ENCODE peak calls at places on chromosomes 13 and 19, in six cellular contexts. One of them, this sample, is unnamed.

GRCh38 chr19:1046117-1046626 is 6.3 kb downstream of the ABCA7 start:
- DNase-seq in endodermal cell: no peak
- DNase-seq in PC-3: no peak
- DNase-seq in breast epithelium: no peak
- DNase-seq in A549: no peak
- DNase-seq in tibial artery: no peak
- DNase-seq in this sample: no peak

GRCh38 chr19:42409477-42409876 is 17.7 kb downstream of the LIPE start:
- DNase-seq in endodermal cell: no peak
- DNase-seq in PC-3: no peak
- DNase-seq in breast epithelium: no peak
- DNase-seq in A549: no peak
- DNase-seq in tibial artery: no peak
- DNase-seq in this sample: no peak

GRCh38 chr13:53064721-53065120 is 36.1 kb downstream of the OLFM4 start:
- DNase-seq in endodermal cell: no peak
- DNase-seq in PC-3: no peak
- DNase-seq in breast epithelium: no peak
- DNase-seq in A549: no peak
- DNase-seq in tibial artery: no peak
- DNase-seq in this sample: no peak

GRCh38 chr13:53545340-53545941 is 516.8 kb downstream of the OLFM4 start:
- DNase-seq in endodermal cell: peak
- DNase-seq in PC-3: no peak
- DNase-seq in breast epithelium: no peak
- DNase-seq in A549: no peak
- DNase-seq in tibial artery: no peak
- DNase-seq in this sample: no peak

GRCh38 chr19:51448011-51448744 is 10.1 kb downstream of the SIGLEC8 start:
- DNase-seq in endodermal cell: no peak
- DNase-seq in PC-3: no peak
- DNase-seq in breast epithelium: no peak
- DNase-seq in A549: no peak
- DNase-seq in tibial artery: no peak
- DNase-seq in this sample: no peak

GRCh38 chr19:50065938-50066337 is 40.1 kb downstream of the ZNF473 start:
- DNase-seq in endodermal cell: no peak
- DNase-seq in PC-3: no peak
- DNase-seq in breast epithelium: no peak
- DNase-seq in A549: no peak
- DNase-seq in tibial artery: no peak
- DNase-seq in this sample: no peak

GRCh38 chr13:31767175-31767900 is 28.0 kb downstream of the RXFP2 start:
- DNase-seq in endodermal cell: no peak
- DNase-seq in PC-3: no peak
- DNase-seq in breast epithelium: peak
- DNase-seq in A549: no peak
- DNase-seq in tibial artery: no peak
- DNase-seq in this sample: peak

GRCh38 chr13:76927955-76928354 is 20.4 kb upstream of the ACOD1 start:
- DNase-seq in endodermal cell: no peak
- DNase-seq in PC-3: no peak
- DNase-seq in breast epithelium: no peak
- DNase-seq in A549: no peak
- DNase-seq in tibial artery: no peak
- DNase-seq in this sample: no peak

GRCh38 chr19:55452381-55453325 is 8.8 kb downstream of the ISOC2 start:
- DNase-seq in endodermal cell: peak
- DNase-seq in PC-3: peak
- DNase-seq in breast epithelium: no peak
- DNase-seq in A549: peak
- DNase-seq in tibial artery: peak
- DNase-seq in this sample: peak

GRCh38 chr19:47794526-47794925 is 9.8 kb downstream of the TPRX1 start:
- DNase-seq in endodermal cell: peak
- DNase-seq in PC-3: no peak
- DNase-seq in breast epithelium: no peak
- DNase-seq in A549: no peak
- DNase-seq in tibial artery: no peak
- DNase-seq in this sample: no peak

GRCh38 chr13:109370486-109370885 is 415.9 kb downstream of the IRS2 start:
- DNase-seq in endodermal cell: no peak
- DNase-seq in PC-3: no peak
- DNase-seq in breast epithelium: no peak
- DNase-seq in A549: no peak
- DNase-seq in tibial artery: no peak
- DNase-seq in this sample: no peak

GRCh38 chr13:24274452-24274971 is 34.9 kb upstream of the C1QTNF9 start:
- DNase-seq in endodermal cell: peak
- DNase-seq in PC-3: no peak
- DNase-seq in breast epithelium: no peak
- DNase-seq in A549: no peak
- DNase-seq in tibial artery: no peak
- DNase-seq in this sample: no peak

GRCh38 chr13:114151565-114152284 is 19.3 kb upstream of the RASA3 start:
- DNase-seq in endodermal cell: peak
- DNase-seq in PC-3: peak
- DNase-seq in breast epithelium: peak
- DNase-seq in A549: no peak
- DNase-seq in tibial artery: no peak
- DNase-seq in this sample: peak

DNA sequence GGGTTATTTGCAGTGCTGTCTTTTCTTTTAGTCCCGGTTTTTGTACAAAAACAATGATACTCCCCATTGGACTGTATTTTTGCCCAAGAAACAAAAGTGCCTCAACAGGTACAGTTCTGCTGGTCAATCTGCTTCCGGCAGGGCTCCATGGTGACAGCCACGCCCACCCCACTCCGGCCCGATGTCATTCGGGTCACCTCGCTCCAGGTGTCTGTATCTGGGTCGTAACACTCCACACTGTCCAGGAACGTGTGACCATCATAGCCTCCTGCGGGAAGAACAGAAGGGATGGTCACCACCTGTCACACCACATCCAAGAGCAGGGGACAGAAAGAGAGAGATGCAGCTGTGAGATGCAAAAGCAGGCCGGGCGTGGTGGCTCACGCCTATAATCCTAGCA is 16.6 kb downstream of the KEAP1 start:
- DNase-seq in endodermal cell: no peak
- DNase-seq in PC-3: no peak
- DNase-seq in breast epithelium: no peak
- DNase-seq in A549: no peak
- DNase-seq in tibial artery: no peak
- DNase-seq in this sample: no peak
- H3K27ac ChIP-seq in endodermal cell: no peak
- H3K27ac ChIP-seq in PC-3: no peak
- H3K27ac ChIP-seq in breast epithelium: peak
- H3K27ac ChIP-seq in A549: no peak
- H3K27ac ChIP-seq in tibial artery: no peak
- H3K27ac ChIP-seq in this sample: peak

GRCh38 chr19:18357041-18357440 is 16.6 kb downstream of the PGPEP1 start:
- DNase-seq in endodermal cell: no peak
- DNase-seq in PC-3: no peak
- DNase-seq in breast epithelium: no peak
- DNase-seq in A549: no peak
- DNase-seq in tibial artery: no peak
- DNase-seq in this sample: no peak

GRCh38 chr19:18361646-18362045 is 21.2 kb downstream of the PGPEP1 start:
- DNase-seq in endodermal cell: no peak
- DNase-seq in PC-3: no peak
- DNase-seq in breast epithelium: no peak
- DNase-seq in A549: no peak
- DNase-seq in tibial artery: no peak
- DNase-seq in this sample: no peak

GRCh38 chr19:18353378-18354005 is 13.1 kb downstream of the PGPEP1 start:
- DNase-seq in endodermal cell: no peak
- DNase-seq in PC-3: no peak
- DNase-seq in breast epithelium: no peak
- DNase-seq in A549: no peak
- DNase-seq in tibial artery: no peak
- DNase-seq in this sample: no peak

GRCh38 chr19:18362934-18363542 is 22.6 kb downstream of the PGPEP1 start:
- DNase-seq in endodermal cell: no peak
- DNase-seq in PC-3: no peak
- DNase-seq in breast epithelium: no peak
- DNase-seq in A549: no peak
- DNase-seq in tibial artery: no peak
- DNase-seq in this sample: no peak

GRCh38 chr19:18357442-18358264 is 17.3 kb downstream of the PGPEP1 start:
- DNase-seq in endodermal cell: no peak
- DNase-seq in PC-3: no peak
- DNase-seq in breast epithelium: no peak
- DNase-seq in A549: no peak
- DNase-seq in tibial artery: no peak
- DNase-seq in this sample: no peak
- TF ChIP-seq CTCF in endodermal cell: no peak
- TF ChIP-seq CTCF in PC-3: no peak
- TF ChIP-seq CTCF in breast epithelium: no peak
- TF ChIP-seq CTCF in A549: no peak
- TF ChIP-seq CTCF in tibial artery: no peak
- TF ChIP-seq CTCF in this sample: no peak

GRCh38 chr13:97338571-97338970 is 95.4 kb upstream of the RAP2A start:
- DNase-seq in endodermal cell: no peak
- DNase-seq in PC-3: no peak
- DNase-seq in breast epithelium: no peak
- DNase-seq in A549: no peak
- DNase-seq in tibial artery: no peak
- DNase-seq in this sample: no peak
- H3K27ac ChIP-seq in endodermal cell: no peak
- H3K27ac ChIP-seq in PC-3: no peak
- H3K27ac ChIP-seq in breast epithelium: peak
- H3K27ac ChIP-seq in A549: no peak
- H3K27ac ChIP-seq in tibial artery: no peak
- H3K27ac ChIP-seq in this sample: no peak

DNA sequence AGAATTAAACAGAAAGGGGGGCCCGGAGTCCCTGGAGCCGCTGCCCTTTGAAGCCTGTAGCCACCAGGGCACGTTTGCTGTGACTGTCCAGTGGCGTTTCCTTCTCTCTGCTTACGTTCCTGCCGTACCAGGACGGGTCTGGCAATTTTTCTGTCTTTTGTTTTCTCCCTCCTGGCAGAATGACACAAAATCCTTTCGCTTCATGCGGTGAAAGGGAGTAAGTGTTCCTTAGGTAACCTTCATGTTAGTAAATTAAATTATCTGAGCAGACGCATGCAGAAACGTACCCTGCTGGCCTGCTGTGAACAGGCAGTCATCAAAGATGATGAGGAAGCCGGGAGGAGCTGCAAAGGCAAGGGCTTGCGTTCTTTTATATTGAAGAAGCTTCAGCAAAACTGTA is 299.3 kb upstream of the ARGLU1 start:
- DNase-seq in endodermal cell: no peak
- DNase-seq in PC-3: peak
- DNase-seq in breast epithelium: no peak
- DNase-seq in A549: no peak
- DNase-seq in tibial artery: no peak
- DNase-seq in this sample: no peak
- TF ChIP-seq CTCF in endodermal cell: peak
- TF ChIP-seq CTCF in PC-3: no peak
- TF ChIP-seq CTCF in breast epithelium: no peak
- TF ChIP-seq CTCF in A549: no peak
- TF ChIP-seq CTCF in tibial artery: peak
- TF ChIP-seq CTCF in this sample: no peak